ENCODE peak calls at places on chromosomes 4 and X, in five cellular contexts. V is astrocyte, H is thoracic aorta, M is heart right ventricle, E is thyroid gland. A is an unnamed sample.

GRCh38 chr4:147633113-147633512 is 15.9 kb downstream of the TMEM184C start:
- DNase-seq in M (no peak), E (peak; percentile 74), H (no peak), V (peak; percentile 37), A (no peak)

GRCh38 chrX:107827137-107827831 is 1.6 kb downstream of the MID2 start:
- DNase-seq in M (no peak), V (no peak), H (no peak), E (no peak), A (no peak)

GRCh38 chr4:107366900-107367299 is 330.8 kb upstream of the DKK2 start:
- DNase-seq in V (no peak), E (no peak), H (no peak), M (no peak), A (no peak)

GRCh38 chr4:110059556-110060191 is 138.7 kb downstream of the ELOVL6 start:
- DNase-seq in H (no peak), V (no peak), M (no peak), E (no peak), A (no peak)

GRCh38 chrX:152900937-152901445 is 3.1 kb downstream of the ZNF185 start:
- DNase-seq in E (no peak), M (no peak), H (no peak), V (no peak), A (no peak)

GRCh38 chr4:10180927-10181744 is 64.5 kb upstream of the WDR1 start:
- DNase-seq in M (no peak), E (no peak), V (no peak), H (no peak), A (no peak)

GRCh38 chrX:1481636-1482529 is 29.2 kb upstream of the ASMTL start:
- DNase-seq in M (peak; percentile 66), H (no peak), V (peak; percentile 51), E (peak; percentile 36), A (peak; percentile 81)

GRCh38 chr4:14918336-14918735 is 83.9 kb upstream of the CPEB2 start:
- DNase-seq in M (no peak), V (no peak), H (no peak), E (no peak), A (no peak)

GRCh38 chrX:9566150-9566621 is 101.3 kb downstream of the TBL1X start:
- DNase-seq in E (peak; percentile 70), M (peak; percentile 54), H (peak; percentile 21), V (peak; percentile 88), A (no peak)

GRCh38 chr4:169707958-169708643 is 49.6 kb downstream of the HPF1 start:
- DNase-seq in M (no peak), E (no peak), H (no peak), V (peak; percentile 61), A (no peak)

GRCh38 chrX:11665144-11666040 is at the start of gene ARHGAP6:
- DNase-seq in H (no peak), E (peak; percentile 8), V (peak; percentile 40), M (peak; percentile 34), A (peak; percentile 34)

GRCh38 chrX:13898084-13898483 is 81.2 kb upstream of the GPM6B start:
- DNase-seq in M (peak; percentile 25), E (no peak), V (no peak), H (peak; percentile 3), A (no peak)

GRCh38 chrX:36856849-36857248 is 151.3 kb upstream of the FAM47C start:
- DNase-seq in H (no peak), M (no peak), V (no peak), E (no peak), A (no peak)

GRCh38 chr4:189202182-189202868 is 738.3 kb upstream of the FRG1 start:
- DNase-seq in V (peak; percentile 5), M (peak; percentile 44), H (peak; percentile 6), E (peak; percentile 65), A (no peak)

GRCh38 chrX:129000018-129000417 is 523.3 kb downstream of the SMARCA1 start:
- DNase-seq in V (no peak), M (no peak), H (no peak), E (no peak), A (no peak)

GRCh38 chr4:153513596-153513995 is 47.4 kb downstream of the TMEM131L start:
- DNase-seq in V (no peak), M (no peak), E (no peak), H (no peak), A (no peak)

GRCh38 chr4:155353923-155354540 is 22.7 kb downstream of the MAP9 start:
- DNase-seq in V (peak; percentile 29), E (peak; percentile 25), H (peak; percentile 13), M (peak; percentile 41), A (peak; percentile 50)

GRCh38 chrX:56000729-56001128 is 231.4 kb upstream of the KLF8 start:
- DNase-seq in E (no peak), V (no peak), M (no peak), H (no peak), A (no peak)

GRCh38 chrX:26146024-26146423 is 7.9 kb downstream of the MAGEB18 start:
- DNase-seq in E (no peak), M (peak; percentile 3), V (no peak), H (no peak), A (no peak)

GRCh38 chrX:80335062-80335830 is 85.0 kb upstream of the TENT5D start:
- DNase-seq in M (no peak), V (no peak), H (no peak), E (peak; percentile 67), A (peak; percentile 39)

GRCh38 chrX:143669395-143669794 is 33.5 kb upstream of the SLITRK4 start:
- DNase-seq in V (no peak), E (no peak), H (no peak), M (no peak), A (no peak)

GRCh38 chrX:143661286-143661685 is 25.4 kb upstream of the SLITRK4 start:
- DNase-seq in E (no peak), M (no peak), H (no peak), V (no peak), A (no peak)

GRCh38 chrX:143663755-143664154 is 27.9 kb upstream of the SLITRK4 start:
- DNase-seq in H (no peak), V (no peak), E (no peak), M (no peak), A (no peak)

DNA sequence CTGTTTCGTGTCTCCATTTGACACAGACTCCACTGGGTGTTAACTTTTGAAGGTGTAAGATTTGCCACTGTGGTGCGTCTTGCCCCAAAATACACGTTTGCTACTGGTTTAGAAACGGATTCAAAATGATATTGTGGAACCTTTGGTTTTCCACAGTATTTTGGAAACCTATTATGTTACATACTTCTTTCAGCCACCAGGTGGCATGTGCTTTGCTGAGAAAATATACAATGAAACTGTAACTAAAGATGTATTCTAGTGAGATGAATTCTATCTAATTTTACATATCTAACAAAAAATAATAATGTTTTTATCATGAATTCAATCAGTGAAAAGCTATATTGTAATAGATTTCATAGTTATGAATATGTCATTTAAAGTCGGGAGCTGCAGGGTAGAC is 28.4 kb upstream of the SLITRK4 start:
- DNase-seq in V (no peak), E (no peak), H (no peak), M (no peak), A (no peak)
- TF ChIP-seq CTCF in V (peak; percentile 35), E (no peak), H (peak; percentile 39), M (peak; percentile 57), A (peak; percentile 41)

GRCh38 chr4:102787944-102788343 is 27.2 kb upstream of the MANBA start:
- DNase-seq in M (no peak), E (no peak), H (no peak), V (no peak), A (no peak)

GRCh38 chr4:102792361-102792936 is 31.7 kb upstream of the MANBA start:
- DNase-seq in V (no peak), H (no peak), E (no peak), M (no peak), A (no peak)

GRCh38 chr4:102789317-102789717 is 28.5 kb upstream of the MANBA start:
- DNase-seq in E (no peak), H (no peak), V (peak; percentile 63), M (no peak), A (no peak)

GRCh38 chr4:102794999-102795398 is 32.4 kb downstream of the UBE2D3 start:
- DNase-seq in M (no peak), H (no peak), E (no peak), V (no peak), A (no peak)

DNA sequence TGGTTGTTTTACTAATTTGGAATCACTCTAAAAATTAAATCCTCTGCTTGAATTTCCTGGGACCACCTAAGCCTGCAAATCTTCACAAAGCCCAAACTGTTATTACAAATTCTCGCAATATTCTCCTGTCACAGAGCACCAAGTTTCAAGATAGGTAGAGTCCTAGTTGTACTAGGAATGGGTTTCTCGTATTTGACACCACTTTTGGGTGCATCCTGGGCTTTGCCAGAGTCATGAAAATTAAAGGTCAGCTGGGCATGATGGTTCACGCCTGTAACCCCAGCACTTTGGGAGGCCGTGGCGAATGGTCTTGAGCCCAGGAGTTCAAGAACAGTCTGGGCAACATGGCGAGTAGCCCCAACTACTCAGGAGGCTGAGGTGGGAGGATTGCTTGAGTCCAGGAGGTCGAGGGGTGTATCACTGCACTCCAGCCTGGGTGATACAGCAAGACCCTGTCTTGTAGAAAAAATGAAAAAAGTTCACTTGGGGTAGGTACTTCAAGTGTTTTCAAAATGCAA is 30.6 kb upstream of the MANBA start:
- DNase-seq in V (no peak), E (no peak), M (no peak), H (no peak), A (no peak)
- H3K27ac ChIP-seq in V (no peak overlapping the region), E (no peak overlapping the region), M (no peak overlapping the region), H (no peak overlapping the region), A (no peak overlapping the region)

GRCh38 chr4:88606832-88607231 is 14.6 kb downstream of the HERC3 start:
- DNase-seq in V (no peak), H (no peak), M (no peak), E (no peak), A (no peak)
- H3K4me1 ChIP-seq in V (peaks cover 15% of the 10 kb centered on the region), H (peaks cover 26% of the 10 kb centered on the region), M (peaks cover 37% of the 10 kb centered on the region), E (peaks cover 22% of the 10 kb centered on the region), A (no peaks in the 10 kb centered on the region)

GRCh38 chr4:20311863-20312262 is 60.2 kb downstream of the SLIT2 start:
- DNase-seq in M (no peak), E (no peak), V (peak; percentile 46), H (no peak), A (no peak)

GRCh38 chr4:20318011-20318898 is 66.5 kb downstream of the SLIT2 start:
- DNase-seq in E (no peak), V (no peak), H (no peak), M (no peak), A (no peak)

GRCh38 chr4:20317424-20317985 is 65.8 kb downstream of the SLIT2 start:
- DNase-seq in M (no peak), H (no peak), V (peak; percentile 25), E (no peak), A (no peak)

GRCh38 chr4:20318899-20319291 is 67.2 kb downstream of the SLIT2 start:
- DNase-seq in H (no peak), E (no peak), M (no peak), V (no peak), A (no peak)

GRCh38 chr4:20313237-20314030 is 61.7 kb downstream of the SLIT2 start:
- DNase-seq in M (no peak), E (peak; percentile 40), H (no peak), V (no peak), A (peak; percentile 53)
- TF ChIP-seq CTCF in M (peak; percentile 29), E (no peak), H (no peak), V (no peak), A (no peak)

A was measured in left lung.